ENCODE peak calls at places on chromosomes 5 and 9, in nine cellular contexts. L is NCI-H226; C is nephron progenitor cell; I is NCI-H2029; K is HT-29; M is HFFc6; G is activated CD4-positive, alpha-beta T cell treated with anti-CD3 and anti-CD28 coated beads, Interleukin-2, amount 50 U/mL, for 1 hour; R is renal cortical epithelial cell; Z is GM19239. U is an unnamed sample.

GRCh38 chr9:21070171-21070571 is 7.6 kb downstream of the IFNB1 start:
- DNase-seq in L (peak; percentile 80), M (peak; percentile 96), C (no peak), Z (no peak), G (no peak), R (peak; percentile 94), K (peak; percentile 57), I (no peak), U (peak; percentile 55)

GRCh38 chr9:111037744-111038335 is 430 bp downstream of the LPAR1 start:
- DNase-seq in M (no peak), L (peak; percentile 14), G (no peak), Z (no peak), R (no peak), C (peak; percentile 77), K (no peak), I (no peak), U (no peak)

GRCh38 chr9:650362-650761 is 191.1 kb upstream of the DMRT1 start:
- DNase-seq in L (no peak), Z (no peak), K (no peak), I (no peak), R (peak; percentile 68), C (no peak), G (no peak), M (no peak), U (peak; percentile 67)

GRCh38 chr9:33151007-33151557 is 16.1 kb downstream of the B4GALT1 start:
- DNase-seq in K (peak; percentile 55), C (no peak), L (peak; percentile 88), Z (no peak), M (peak; percentile 95), G (no peak), I (peak; percentile 56), R (peak; percentile 97), U (peak; percentile 25)

GRCh38 chr5:85340790-85341189 is 956.1 kb upstream of the EDIL3 start:
- DNase-seq in C (no peak), G (no peak), K (no peak), M (no peak), R (no peak), Z (no peak), I (no peak), L (no peak), U (no peak)

GRCh38 chr5:127970081-127970480 is 113.5 kb upstream of the SLC12A2 start:
- DNase-seq in K (no peak), R (no peak), G (no peak), C (no peak), L (no peak), I (no peak), Z (no peak), M (no peak), U (no peak)

GRCh38 chr5:73709536-73710129 is 83.6 kb downstream of the ARHGEF28 start:
- DNase-seq in C (no peak), G (no peak), Z (no peak), R (peak; percentile 45), M (peak; percentile 14), L (peak; percentile 94), K (peak; percentile 12), I (no peak), U (no peak)

GRCh38 chr5:35908266-35908665 is 30.2 kb downstream of the CAPSL start:
- DNase-seq in L (no peak), M (no peak), K (no peak), R (no peak), C (no peak), G (no peak), I (no peak), Z (no peak), U (peak; percentile 23)

GRCh38 chr5:109416882-109417281 is 7.1 kb upstream of the PJA2 start:
- DNase-seq in I (no peak), R (no peak), L (no peak), G (no peak), K (no peak), M (peak; percentile 5), C (no peak), Z (no peak), U (no peak)

U was measured in AML-193.